ENCODE peak calls at places on chromosome 18, in six cellular contexts. One of them, this sample, is unnamed.

GRCh38 chr18:22277758-22278157 is 108.4 kb downstream of the GATA6 start:
- DNase-seq in activated T-helper 9 cell treated with anti-CD3 and anti-CD28 coated beads, Interleukin-2, amount 50 U/mL, for 16 hours: no peak
- DNase-seq in NCI-H2107: no peak
- DNase-seq in stimulated activated CD8-positive, alpha-beta memory T cell treated with anti-CD3 and anti-CD28 coated beads, Interleukin-7, amount 100 ng/mL, for 24 hours: no peak
- DNase-seq in HTR-8/SVneo: no peak
- DNase-seq in kidney tubule cell: no peak
- DNase-seq in this sample: no peak

GRCh38 chr18:69916412-69916811 is 31.3 kb downstream of the CD226 start:
- DNase-seq in activated T-helper 9 cell treated with anti-CD3 and anti-CD28 coated beads, Interleukin-2, amount 50 U/mL, for 16 hours: no peak
- DNase-seq in stimulated activated CD8-positive, alpha-beta memory T cell treated with anti-CD3 and anti-CD28 coated beads, Interleukin-7, amount 100 ng/mL, for 24 hours: no peak
- DNase-seq in kidney tubule cell: no peak
- DNase-seq in HTR-8/SVneo: no peak
- DNase-seq in NCI-H2107: no peak
- DNase-seq in this sample: no peak

GRCh38 chr18:13165636-13166423 is 52.7 kb upstream of the LDLRAD4 start:
- DNase-seq in activated T-helper 9 cell treated with anti-CD3 and anti-CD28 coated beads, Interleukin-2, amount 50 U/mL, for 16 hours: no peak
- DNase-seq in HTR-8/SVneo: no peak
- DNase-seq in NCI-H2107: peak; percentile 14
- DNase-seq in stimulated activated CD8-positive, alpha-beta memory T cell treated with anti-CD3 and anti-CD28 coated beads, Interleukin-7, amount 100 ng/mL, for 24 hours: no peak
- DNase-seq in kidney tubule cell: no peak
- DNase-seq in this sample: no peak

GRCh38 chr18:50374170-50374752 is 585 bp upstream of the SKA1 start:
- DNase-seq in activated T-helper 9 cell treated with anti-CD3 and anti-CD28 coated beads, Interleukin-2, amount 50 U/mL, for 16 hours: no peak
- DNase-seq in NCI-H2107: no peak
- DNase-seq in HTR-8/SVneo: no peak
- DNase-seq in kidney tubule cell: peak; percentile 9
- DNase-seq in stimulated activated CD8-positive, alpha-beta memory T cell treated with anti-CD3 and anti-CD28 coated beads, Interleukin-7, amount 100 ng/mL, for 24 hours: no peak
- DNase-seq in this sample: no peak

GRCh38 chr18:4093676-4094075 is 361.4 kb downstream of the DLGAP1 start:
- DNase-seq in activated T-helper 9 cell treated with anti-CD3 and anti-CD28 coated beads, Interleukin-2, amount 50 U/mL, for 16 hours: no peak
- DNase-seq in HTR-8/SVneo: no peak
- DNase-seq in stimulated activated CD8-positive, alpha-beta memory T cell treated with anti-CD3 and anti-CD28 coated beads, Interleukin-7, amount 100 ng/mL, for 24 hours: no peak
- DNase-seq in NCI-H2107: no peak
- DNase-seq in kidney tubule cell: no peak
- DNase-seq in this sample: no peak

GRCh38 chr18:45617284-45617683 is 2.0 kb downstream of the SLC14A2 start:
- DNase-seq in HTR-8/SVneo: peak; percentile 21
- DNase-seq in stimulated activated CD8-positive, alpha-beta memory T cell treated with anti-CD3 and anti-CD28 coated beads, Interleukin-7, amount 100 ng/mL, for 24 hours: no peak
- DNase-seq in NCI-H2107: no peak
- DNase-seq in kidney tubule cell: peak; percentile 87
- DNase-seq in activated T-helper 9 cell treated with anti-CD3 and anti-CD28 coated beads, Interleukin-2, amount 50 U/mL, for 16 hours: no peak
- DNase-seq in this sample: no peak

GRCh38 chr18:3394648-3395047 is 55.3 kb upstream of the TGIF1 start:
- DNase-seq in kidney tubule cell: no peak
- DNase-seq in HTR-8/SVneo: no peak
- DNase-seq in NCI-H2107: no peak
- DNase-seq in activated T-helper 9 cell treated with anti-CD3 and anti-CD28 coated beads, Interleukin-2, amount 50 U/mL, for 16 hours: no peak
- DNase-seq in stimulated activated CD8-positive, alpha-beta memory T cell treated with anti-CD3 and anti-CD28 coated beads, Interleukin-7, amount 100 ng/mL, for 24 hours: no peak
- DNase-seq in this sample: no peak

GRCh38 chr18:64929026-64929425 is 780.1 kb upstream of the LINC00305 start:
- DNase-seq in activated T-helper 9 cell treated with anti-CD3 and anti-CD28 coated beads, Interleukin-2, amount 50 U/mL, for 16 hours: no peak
- DNase-seq in stimulated activated CD8-positive, alpha-beta memory T cell treated with anti-CD3 and anti-CD28 coated beads, Interleukin-7, amount 100 ng/mL, for 24 hours: no peak
- DNase-seq in HTR-8/SVneo: no peak
- DNase-seq in kidney tubule cell: no peak
- DNase-seq in NCI-H2107: no peak
- DNase-seq in this sample: no peak

GRCh38 chr18:71598374-71598773 is 945.8 kb downstream of the CBLN2 start:
- DNase-seq in activated T-helper 9 cell treated with anti-CD3 and anti-CD28 coated beads, Interleukin-2, amount 50 U/mL, for 16 hours: no peak
- DNase-seq in kidney tubule cell: no peak
- DNase-seq in HTR-8/SVneo: no peak
- DNase-seq in NCI-H2107: no peak
- DNase-seq in stimulated activated CD8-positive, alpha-beta memory T cell treated with anti-CD3 and anti-CD28 coated beads, Interleukin-7, amount 100 ng/mL, for 24 hours: no peak
- DNase-seq in this sample: no peak